ENCODE peak calls at places on chromosome 14, in six cellular contexts. Y is stomach, N is sigmoid colon, X is endothelial cell of umbilical vein, U is uterus, A is IMR-90. R is an unnamed sample.

GRCh38 chr14:64682173-64682710 is 22.0 kb upstream of the PLEKHG3 start:
- DNase-seq in Y (peak), N (peak), X (peak), U (peak), A (peak), R (peak)

GRCh38 chr14:73392329-73393257 is 65.8 kb downstream of the NUMB start:
- DNase-seq in Y (no peak), N (no peak), X (no peak), U (no peak), A (no peak), R (no peak)

GRCh38 chr14:94761348-94761998 is 8.4 kb downstream of the GSC start:
- DNase-seq in Y (no peak), N (peak), X (no peak), U (no peak), A (no peak), R (no peak)

GRCh38 chr14:101116065-101116464 is 212.5 kb upstream of the RTL1 start:
- DNase-seq in Y (no peak), N (peak), X (no peak), U (no peak), A (no peak), R (peak)

GRCh38 chr14:69002069-69002468 is 23.0 kb upstream of the ACTN1 start:
- DNase-seq in Y (peak), N (no peak), X (no peak), U (no peak), A (no peak), R (peak)

GRCh38 chr14:37889087-37889486 is 293.7 kb downstream of the TTC6 start:
- DNase-seq in Y (no peak), N (no peak), X (no peak), U (no peak), A (no peak), R (no peak)

GRCh38 chr14:101215936-101216335 is 312.4 kb upstream of the RTL1 start:
- DNase-seq in Y (peak), N (peak), X (no peak), U (no peak), A (no peak), R (no peak)

GRCh38 chr14:28412076-28412475 is 354.5 kb upstream of the FOXG1 start:
- DNase-seq in Y (no peak), N (no peak), X (no peak), U (no peak), A (no peak), R (no peak)

GRCh38 chr14:95431199-95432145 is 85.0 kb downstream of the SYNE3 start:
- DNase-seq in Y (no peak), N (no peak), X (peak), U (no peak), A (peak), R (peak)

GRCh38 chr14:30223385-30223785 is 295.7 kb upstream of the PRKD1 start:
- DNase-seq in Y (peak), N (peak), X (peak), U (peak), A (peak), R (peak)

GRCh38 chr14:94581127-94581999 is at the start of gene SERPINA5:
- DNase-seq in Y (peak), N (no peak), X (peak), U (no peak), A (no peak), R (no peak)

GRCh38 chr14:37819155-37820015 is 224.0 kb downstream of the TTC6 start:
- DNase-seq in Y (no peak), N (no peak), X (no peak), U (no peak), A (peak), R (no peak)

GRCh38 chr14:100880271-100881101 is 23.0 kb downstream of the RTL1 start:
- DNase-seq in Y (no peak), N (no peak), X (no peak), U (no peak), A (no peak), R (no peak)

GRCh38 chr14:61934385-61934784 is 172.2 kb downstream of the SNAPC1 start:
- DNase-seq in Y (no peak), N (no peak), X (no peak), U (no peak), A (peak), R (no peak)

GRCh38 chr14:94823556-94824341 is 53.8 kb upstream of the GSC start:
- DNase-seq in Y (no peak), N (no peak), X (no peak), U (no peak), A (no peak), R (no peak)

GRCh38 chr14:54730156-54730961 is 163.4 kb downstream of the SAMD4A start:
- DNase-seq in Y (no peak), N (no peak), X (no peak), U (no peak), A (peak), R (no peak)

GRCh38 chr14:45526715-45527549 is 273.9 kb upstream of the MIS18BP1 start:
- DNase-seq in Y (peak), N (no peak), X (no peak), U (no peak), A (no peak), R (no peak)

GRCh38 chr14:95774265-95775160 is 60.6 kb upstream of the TCL1A start:
- DNase-seq in Y (peak), N (no peak), X (peak), U (peak), A (peak), R (peak)

GRCh38 chr14:64510825-64511679 is 6.5 kb downstream of the ZBTB1 start:
- DNase-seq in Y (peak), N (peak), X (peak), U (peak), A (peak), R (peak)

GRCh38 chr14:72599579-72600470 is 294.1 kb downstream of the DPF3 start:
- DNase-seq in Y (no peak), N (no peak), X (no peak), U (no peak), A (no peak), R (no peak)

GRCh38 chr14:72186461-72187035 is 254.3 kb downstream of the RGS6 start:
- DNase-seq in Y (no peak), N (no peak), X (no peak), U (no peak), A (no peak), R (no peak)

GRCh38 chr14:100145682-100146464 is 13.6 kb downstream of the DEGS2 start:
- DNase-seq in Y (no peak), N (no peak), X (no peak), U (no peak), A (no peak), R (no peak)

GRCh38 chr14:60775296-60775695 is 40.7 kb downstream of the MNAT1 start:
- DNase-seq in Y (no peak), N (no peak), X (peak), U (no peak), A (peak), R (no peak)

GRCh38 chr14:95045836-95046430 is 111.4 kb downstream of the DICER1 start:
- DNase-seq in Y (peak), N (peak), X (no peak), U (peak), A (no peak), R (no peak)

GRCh38 chr14:38199076-38199475 is 8.6 kb upstream of the SSTR1 start:
- DNase-seq in Y (no peak), N (no peak), X (no peak), U (no peak), A (no peak), R (no peak)

GRCh38 chr14:42806909-42807315 is 1200.2 kb downstream of the LRFN5 start:
- DNase-seq in Y (no peak), N (no peak), X (no peak), U (no peak), A (peak), R (no peak)

GRCh38 chr14:52299692-52300278 is 14.3 kb upstream of the PTGER2 start:
- DNase-seq in Y (no peak), N (no peak), X (peak), U (no peak), A (peak), R (no peak)

GRCh38 chr14:105126970-105127307 is 41.6 kb downstream of the JAG2 start:
- DNase-seq in Y (peak), N (no peak), X (no peak), U (peak), A (no peak), R (no peak)

GRCh38 chr14:89284368-89285058 is 132.5 kb downstream of the FOXN3 start:
- DNase-seq in Y (peak), N (no peak), X (peak), U (no peak), A (peak), R (no peak)

GRCh38 chr14:24339284-24340151 is at the start of gene RIPK3:
- DNase-seq in Y (peak), N (no peak), X (peak), U (no peak), A (no peak), R (no peak)
- TF ChIP-seq POLR2A in Y (no peak), N (no peak), X (no peak), U (no peak), A (no peak), R (no peak)

DNA sequence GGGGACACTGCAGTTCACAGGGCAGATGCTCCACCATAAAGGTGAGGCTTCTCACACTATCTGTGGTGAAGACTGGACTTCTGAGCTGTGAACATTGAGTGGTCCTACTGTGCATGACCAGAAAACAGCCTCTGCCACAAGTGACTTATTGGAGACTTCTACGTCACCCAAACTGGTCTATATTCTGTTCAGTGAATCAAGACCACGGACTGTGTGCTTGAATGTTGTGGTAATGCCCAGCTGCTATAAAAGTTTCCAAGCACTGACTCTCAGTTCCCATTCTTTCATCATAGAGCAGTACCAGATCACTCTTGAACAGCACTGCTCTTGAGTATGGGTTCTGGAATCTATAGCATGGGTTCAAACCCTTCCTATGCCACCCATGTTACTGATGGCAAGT is 4.8 kb upstream of the PLEK2 start:
- DNase-seq in Y (no peak), N (peak), X (no peak), U (no peak), A (no peak), R (no peak)
- TF ChIP-seq POLR2A in Y (no peak), N (no peak), X (no peak), U (no peak), A (no peak), R (no peak)

GRCh38 chr14:76426161-76426696 is 50.3 kb downstream of the ESRRB start:
- DNase-seq in Y (no peak), N (no peak), X (no peak), U (no peak), A (no peak), R (no peak)

GRCh38 chr14:76432967-76433752 is 57.2 kb downstream of the ESRRB start:
- DNase-seq in Y (no peak), N (no peak), X (no peak), U (no peak), A (no peak), R (no peak)

GRCh38 chr14:76430017-76430416 is 54.1 kb downstream of the ESRRB start:
- DNase-seq in Y (no peak), N (no peak), X (no peak), U (no peak), A (no peak), R (no peak)

GRCh38 chr14:76434220-76434619 is 58.3 kb downstream of the ESRRB start:
- DNase-seq in Y (no peak), N (no peak), X (no peak), U (no peak), A (no peak), R (no peak)

GRCh38 chr14:76430475-76430980 is 54.6 kb downstream of the ESRRB start:
- DNase-seq in Y (no peak), N (no peak), X (no peak), U (no peak), A (no peak), R (no peak)
- TF ChIP-seq POLR2A in Y (no peak), N (no peak), X (no peak), U (no peak), A (no peak), R (no peak)

DNA sequence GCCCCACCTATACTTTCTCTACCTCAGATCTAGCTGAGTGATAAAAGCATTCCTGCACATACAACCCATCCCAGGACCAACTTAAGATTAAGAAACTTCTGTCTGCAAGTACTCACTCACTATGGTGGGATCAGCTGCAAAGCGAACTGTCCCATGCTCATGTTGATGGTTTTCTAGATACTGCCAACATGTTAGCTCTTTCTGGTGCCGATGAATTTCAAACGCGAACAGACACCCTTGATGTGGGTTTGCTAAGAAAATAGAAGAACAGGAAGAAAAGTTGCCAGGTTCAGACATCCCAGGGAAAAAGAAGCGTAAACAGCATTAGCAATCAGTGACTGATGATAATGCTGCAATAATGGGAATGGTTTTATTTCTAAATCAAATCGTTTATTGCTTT is 1.5 kb upstream of the SLC39A2 start:
- DNase-seq in Y (no peak), N (no peak), X (no peak), U (no peak), A (no peak), R (no peak)
- TF ChIP-seq POLR2A in Y (no peak), N (no peak), X (no peak), U (no peak), A (no peak), R (no peak)

DNA sequence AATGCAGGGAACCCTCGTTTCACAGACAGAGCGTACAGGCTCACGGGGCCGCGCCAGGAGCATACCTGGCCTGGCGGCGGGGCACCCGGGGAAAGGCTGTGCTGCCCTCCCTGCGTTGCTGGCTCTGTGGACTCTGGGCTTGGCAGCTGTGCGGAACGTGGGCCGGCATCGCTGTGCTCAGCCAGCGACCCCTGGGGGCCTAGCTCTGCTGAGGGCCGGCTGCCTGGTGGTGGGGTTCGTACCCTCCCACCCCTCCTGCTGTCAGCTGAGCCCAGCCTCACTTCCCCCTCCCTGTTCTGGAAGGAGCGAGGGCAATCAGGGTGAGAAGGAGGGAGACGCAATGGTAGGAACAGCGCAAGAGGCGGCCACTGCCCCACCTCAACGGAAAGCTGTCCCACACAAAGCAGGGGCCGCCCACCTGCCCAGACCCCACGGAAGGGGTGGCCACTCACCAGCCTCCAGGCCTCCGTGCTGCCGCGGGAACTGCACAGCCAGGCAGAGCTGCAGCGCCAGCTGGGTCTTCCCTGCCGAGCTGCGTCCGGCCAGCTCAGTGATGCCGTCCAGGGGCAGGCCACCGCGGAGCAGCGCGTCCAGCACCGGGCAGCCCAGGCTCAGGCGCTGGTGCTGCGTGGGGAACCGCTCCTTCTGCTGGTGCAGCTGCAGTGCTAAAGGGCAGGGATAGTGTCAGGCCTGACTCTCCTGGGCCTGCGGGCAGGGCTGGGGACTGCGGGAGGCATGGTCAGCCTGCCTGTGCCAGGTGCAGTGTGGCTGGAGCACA is 8.5 kb downstream of the XRCC3 start:
- DNase-seq in Y (no peak), N (no peak), X (no peak), U (no peak), A (no peak), R (no peak)
- TF ChIP-seq POLR2A in Y (no peak), N (no peak), X (no peak), U (no peak), A (no peak), R (no peak)

GRCh38 chr14:22766457-22767322 is at the start of gene OXA1L:
- DNase-seq in Y (peak), N (peak), X (peak), U (peak), A (peak), R (peak)
- TF ChIP-seq POLR2A in Y (no peak), N (peak), X (peak), U (peak), A (peak), R (no peak)

GRCh38 chr14:66379116-66379515 is 107.1 kb upstream of the CCDC196 start:
- DNase-seq in Y (peak), N (no peak), X (no peak), U (no peak), A (no peak), R (peak)

GRCh38 chr14:66378712-66379111 is 107.5 kb upstream of the CCDC196 start:
- DNase-seq in Y (no peak), N (no peak), X (no peak), U (no peak), A (no peak), R (no peak)

GRCh38 chr14:66383271-66383670 is 102.9 kb upstream of the CCDC196 start:
- DNase-seq in Y (no peak), N (no peak), X (no peak), U (no peak), A (no peak), R (no peak)

GRCh38 chr14:66381765-66382164 is 104.4 kb upstream of the CCDC196 start:
- DNase-seq in Y (no peak), N (no peak), X (no peak), U (no peak), A (no peak), R (no peak)

GRCh38 chr14:66380143-66380542 is 106.0 kb upstream of the CCDC196 start:
- DNase-seq in Y (peak), N (no peak), X (peak), U (peak), A (no peak), R (no peak)
- TF ChIP-seq POLR2A in Y (no peak), N (no peak), X (no peak), U (no peak), A (no peak), R (no peak)

R was measured in prostate gland.